ENCODE peak calls at places on chromosomes 5 and 9, in six cellular contexts. One of them, this sample, is unnamed.

GRCh38 chr5:58358436-58358835 is 101.5 kb downstream of the PLK2 start:
- DNase-seq in colonic mucosa: no peak
- DNase-seq in astrocyte of the spinal cord: no peak
- DNase-seq in cardiac fibroblast: no peak
- DNase-seq in psoas muscle: no peak
- DNase-seq in fibroblast of lung: no peak
- DNase-seq in this sample: no peak

GRCh38 chr9:92180669-92181181 is 65.5 kb upstream of the SPTLC1 start:
- DNase-seq in fibroblast of lung: peak
- DNase-seq in colonic mucosa: no peak
- DNase-seq in cardiac fibroblast: peak
- DNase-seq in psoas muscle: no peak
- DNase-seq in astrocyte of the spinal cord: peak
- DNase-seq in this sample: peak

GRCh38 chr9:2355594-2355993 is 266.0 kb upstream of the VLDLR start:
- DNase-seq in cardiac fibroblast: no peak
- DNase-seq in astrocyte of the spinal cord: no peak
- DNase-seq in colonic mucosa: no peak
- DNase-seq in fibroblast of lung: no peak
- DNase-seq in psoas muscle: no peak
- DNase-seq in this sample: no peak

GRCh38 chr5:172642046-172642409 is 965 bp downstream of the NEURL1B start:
- DNase-seq in cardiac fibroblast: no peak
- DNase-seq in colonic mucosa: no peak
- DNase-seq in fibroblast of lung: no peak
- DNase-seq in psoas muscle: no peak
- DNase-seq in astrocyte of the spinal cord: peak
- DNase-seq in this sample: no peak

GRCh38 chr9:127585161-127585750 is 26.8 kb upstream of the STXBP1 start:
- DNase-seq in colonic mucosa: no peak
- DNase-seq in psoas muscle: no peak
- DNase-seq in astrocyte of the spinal cord: no peak
- DNase-seq in cardiac fibroblast: no peak
- DNase-seq in fibroblast of lung: peak
- DNase-seq in this sample: no peak

GRCh38 chr5:65535529-65535987 is 27.4 kb downstream of the CENPK start:
- DNase-seq in fibroblast of lung: peak
- DNase-seq in psoas muscle: no peak
- DNase-seq in colonic mucosa: peak
- DNase-seq in astrocyte of the spinal cord: peak
- DNase-seq in cardiac fibroblast: no peak
- DNase-seq in this sample: peak

GRCh38 chr5:139415221-139415861 is 11.5 kb upstream of the SPATA24 start:
- DNase-seq in fibroblast of lung: no peak
- DNase-seq in colonic mucosa: no peak
- DNase-seq in cardiac fibroblast: no peak
- DNase-seq in astrocyte of the spinal cord: no peak
- DNase-seq in psoas muscle: peak
- DNase-seq in this sample: no peak

GRCh38 chr9:134278286-134278685 is 48.0 kb upstream of the RXRA start:
- DNase-seq in cardiac fibroblast: no peak
- DNase-seq in fibroblast of lung: no peak
- DNase-seq in astrocyte of the spinal cord: no peak
- DNase-seq in colonic mucosa: no peak
- DNase-seq in psoas muscle: no peak
- DNase-seq in this sample: no peak

GRCh38 chr5:3590967-3591900 is 4.4 kb upstream of the IRX1 start:
- DNase-seq in fibroblast of lung: no peak
- DNase-seq in colonic mucosa: no peak
- DNase-seq in astrocyte of the spinal cord: no peak
- DNase-seq in psoas muscle: no peak
- DNase-seq in cardiac fibroblast: no peak
- DNase-seq in this sample: no peak

GRCh38 chr5:122195784-122196394 is 66.5 kb downstream of the ZNF474 start:
- DNase-seq in fibroblast of lung: peak
- DNase-seq in psoas muscle: no peak
- DNase-seq in colonic mucosa: peak
- DNase-seq in astrocyte of the spinal cord: peak
- DNase-seq in cardiac fibroblast: peak
- DNase-seq in this sample: no peak

GRCh38 chr5:141692919-141693848 is 11.2 kb upstream of the ARAP3 start:
- DNase-seq in psoas muscle: no peak
- DNase-seq in cardiac fibroblast: no peak
- DNase-seq in astrocyte of the spinal cord: peak
- DNase-seq in fibroblast of lung: peak
- DNase-seq in colonic mucosa: no peak
- DNase-seq in this sample: no peak

GRCh38 chr9:85600675-85601263 is 141.0 kb downstream of the AGTPBP1 start:
- DNase-seq in colonic mucosa: no peak
- DNase-seq in fibroblast of lung: no peak
- DNase-seq in psoas muscle: no peak
- DNase-seq in cardiac fibroblast: no peak
- DNase-seq in astrocyte of the spinal cord: no peak
- DNase-seq in this sample: no peak

GRCh38 chr9:137237759-137238726 is 3.0 kb upstream of the TUBB4B start:
- DNase-seq in psoas muscle: no peak
- DNase-seq in cardiac fibroblast: no peak
- DNase-seq in fibroblast of lung: no peak
- DNase-seq in astrocyte of the spinal cord: no peak
- DNase-seq in colonic mucosa: peak
- DNase-seq in this sample: no peak

GRCh38 chr5:109656829-109657228 is 32.9 kb upstream of the MAN2A1 start:
- DNase-seq in astrocyte of the spinal cord: peak
- DNase-seq in cardiac fibroblast: peak
- DNase-seq in fibroblast of lung: peak
- DNase-seq in psoas muscle: peak
- DNase-seq in colonic mucosa: peak
- DNase-seq in this sample: peak

GRCh38 chr5:33065146-33065545 is 354.0 kb downstream of the NPR3 start:
- DNase-seq in astrocyte of the spinal cord: peak
- DNase-seq in colonic mucosa: no peak
- DNase-seq in fibroblast of lung: no peak
- DNase-seq in psoas muscle: no peak
- DNase-seq in cardiac fibroblast: no peak
- DNase-seq in this sample: no peak

GRCh38 chr5:111853748-111854147 is 96.8 kb upstream of the NREP start:
- DNase-seq in fibroblast of lung: peak
- DNase-seq in cardiac fibroblast: peak
- DNase-seq in psoas muscle: no peak
- DNase-seq in colonic mucosa: no peak
- DNase-seq in astrocyte of the spinal cord: peak
- DNase-seq in this sample: no peak

GRCh38 chr9:126637002-126637849 is 23.5 kb downstream of the LMX1B start:
- DNase-seq in psoas muscle: no peak
- DNase-seq in colonic mucosa: no peak
- DNase-seq in cardiac fibroblast: no peak
- DNase-seq in fibroblast of lung: no peak
- DNase-seq in astrocyte of the spinal cord: no peak
- DNase-seq in this sample: no peak

DNA sequence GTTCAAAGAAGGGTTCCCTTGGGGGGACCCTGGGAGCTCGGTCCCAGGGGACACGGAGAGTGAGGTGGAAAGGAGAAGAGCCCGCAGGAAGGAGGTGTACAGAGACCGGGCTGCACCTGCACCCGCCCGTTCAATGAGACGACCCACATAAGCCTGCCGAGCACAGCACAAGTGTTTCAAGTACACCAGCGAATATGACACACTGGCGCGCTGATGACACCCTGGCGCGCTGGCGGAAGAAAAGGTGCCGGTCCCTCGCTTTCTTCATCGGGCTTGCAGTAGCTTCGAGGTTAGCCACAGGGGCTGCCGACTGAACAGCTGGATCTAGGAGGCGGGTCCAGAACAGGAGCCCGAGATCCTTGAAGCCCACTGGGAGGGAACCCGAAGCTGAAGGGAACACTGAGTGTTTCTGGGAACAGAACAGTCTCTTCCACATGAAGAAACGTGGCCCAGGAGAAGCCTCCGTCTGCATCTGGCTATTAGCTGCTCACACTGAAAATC is 1.4 kb downstream of the TBC1D9B start:
- DNase-seq in psoas muscle: no peak
- DNase-seq in fibroblast of lung: no peak
- DNase-seq in astrocyte of the spinal cord: peak
- DNase-seq in cardiac fibroblast: peak
- DNase-seq in colonic mucosa: no peak
- DNase-seq in this sample: no peak
- H3K4me3 ChIP-seq in psoas muscle: peak
- H3K4me3 ChIP-seq in fibroblast of lung: peak
- H3K4me3 ChIP-seq in astrocyte of the spinal cord: peak
- H3K4me3 ChIP-seq in cardiac fibroblast: peak
- H3K4me3 ChIP-seq in colonic mucosa: peak
- H3K4me3 ChIP-seq in this sample: peak

GRCh38 chr5:85288914-85289313 is 904.2 kb upstream of the EDIL3 start:
- DNase-seq in astrocyte of the spinal cord: no peak
- DNase-seq in cardiac fibroblast: no peak
- DNase-seq in fibroblast of lung: no peak
- DNase-seq in colonic mucosa: no peak
- DNase-seq in psoas muscle: no peak
- DNase-seq in this sample: no peak

DNA sequence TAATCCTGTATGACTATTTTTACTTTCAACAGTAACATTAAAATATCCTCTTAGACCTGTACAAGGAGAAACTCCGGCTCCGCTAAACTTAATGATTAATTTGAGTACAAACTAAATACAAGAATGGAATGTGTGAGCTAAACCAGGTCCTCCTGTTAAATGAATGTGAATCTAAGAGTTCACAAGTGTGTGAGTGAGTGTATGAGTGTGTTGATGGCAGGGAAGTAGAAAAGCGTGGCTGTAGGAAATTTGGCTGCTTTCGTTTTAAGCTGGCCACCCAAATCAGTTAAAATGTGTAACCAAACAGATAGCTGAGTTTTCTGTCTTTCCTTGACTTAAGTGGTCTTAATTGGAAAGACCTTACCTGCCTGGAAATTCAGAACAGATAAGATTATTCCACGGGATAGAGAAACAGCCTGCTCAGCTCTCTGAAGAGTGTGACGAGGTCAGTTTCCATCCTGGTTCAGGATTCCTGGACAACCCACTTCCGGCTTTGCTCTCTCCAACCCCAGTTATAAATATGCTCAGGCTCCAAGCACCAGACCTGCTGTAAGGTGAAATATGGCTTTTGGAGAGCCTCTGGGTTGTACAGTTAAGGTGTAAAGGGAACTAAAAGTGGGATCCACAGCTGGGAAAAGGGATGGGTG is 908.6 kb upstream of the EDIL3 start:
- DNase-seq in colonic mucosa: no peak
- DNase-seq in psoas muscle: no peak
- DNase-seq in astrocyte of the spinal cord: no peak
- DNase-seq in cardiac fibroblast: peak
- DNase-seq in fibroblast of lung: peak
- DNase-seq in this sample: no peak
- H3K4me3 ChIP-seq in colonic mucosa: peak
- H3K4me3 ChIP-seq in psoas muscle: no peak
- H3K4me3 ChIP-seq in astrocyte of the spinal cord: no peak
- H3K4me3 ChIP-seq in cardiac fibroblast: peak
- H3K4me3 ChIP-seq in fibroblast of lung: no peak
- H3K4me3 ChIP-seq in this sample: no peak

GRCh38 chr5:76737846-76738245 is 21.9 kb downstream of the F2R start:
- DNase-seq in fibroblast of lung: no peak
- DNase-seq in psoas muscle: no peak
- DNase-seq in colonic mucosa: no peak
- DNase-seq in cardiac fibroblast: no peak
- DNase-seq in astrocyte of the spinal cord: no peak
- DNase-seq in this sample: no peak
- H3K4me3 ChIP-seq in fibroblast of lung: no peak
- H3K4me3 ChIP-seq in psoas muscle: no peak
- H3K4me3 ChIP-seq in colonic mucosa: no peak
- H3K4me3 ChIP-seq in cardiac fibroblast: no peak
- H3K4me3 ChIP-seq in astrocyte of the spinal cord: no peak
- H3K4me3 ChIP-seq in this sample: no peak

GRCh38 chr5:150166193-150167162 is at the start of gene CDX1:
- DNase-seq in psoas muscle: no peak
- DNase-seq in fibroblast of lung: no peak
- DNase-seq in astrocyte of the spinal cord: no peak
- DNase-seq in colonic mucosa: peak
- DNase-seq in cardiac fibroblast: no peak
- DNase-seq in this sample: no peak
- H3K4me3 ChIP-seq in psoas muscle: no peak
- H3K4me3 ChIP-seq in fibroblast of lung: no peak
- H3K4me3 ChIP-seq in astrocyte of the spinal cord: no peak
- H3K4me3 ChIP-seq in colonic mucosa: peak
- H3K4me3 ChIP-seq in cardiac fibroblast: no peak
- H3K4me3 ChIP-seq in this sample: no peak

DNA sequence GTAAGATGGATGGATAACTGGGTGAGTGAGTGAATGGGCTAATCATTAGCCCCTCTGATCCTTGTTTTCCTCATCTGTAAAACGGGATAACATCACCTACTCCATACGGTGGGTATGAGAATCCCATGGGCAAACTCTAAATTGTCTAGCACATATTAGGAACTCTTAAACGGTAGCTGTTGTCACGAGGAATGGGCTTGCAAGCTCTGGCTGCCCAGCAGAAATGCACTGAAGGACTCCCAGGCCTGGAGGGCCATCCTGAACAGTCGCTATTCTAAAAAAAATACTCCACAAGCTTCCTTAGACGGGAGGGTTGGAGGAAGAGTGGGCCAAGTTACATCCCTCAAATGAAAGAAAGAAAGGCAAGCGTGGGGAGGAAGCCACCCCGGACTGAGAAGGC is 711 bp upstream of the POU4F3 start:
- DNase-seq in psoas muscle: no peak
- DNase-seq in fibroblast of lung: no peak
- DNase-seq in astrocyte of the spinal cord: no peak
- DNase-seq in colonic mucosa: no peak
- DNase-seq in cardiac fibroblast: no peak
- DNase-seq in this sample: no peak
- H3K4me3 ChIP-seq in psoas muscle: no peak
- H3K4me3 ChIP-seq in fibroblast of lung: no peak
- H3K4me3 ChIP-seq in astrocyte of the spinal cord: no peak
- H3K4me3 ChIP-seq in colonic mucosa: no peak
- H3K4me3 ChIP-seq in cardiac fibroblast: no peak
- H3K4me3 ChIP-seq in this sample: no peak

This sample was measured in skeletal muscle cell.